ENCODE peak calls at places on chromosome 7, in five cellular contexts. J is activated CD4-positive, alpha-beta memory T cell treated with anti-CD3 and anti-CD28 coated beads for 36 hours; A is BJ; N is T-helper 9 cell; R is NCI-H1092. M is an unnamed sample.

GRCh38 chr7:12731214-12731656 is 43.8 kb downstream of the ARL4A start:
- DNase-seq in J (peak), N (no peak), A (no peak), R (no peak), M (no peak)

GRCh38 chr7:156096806-156097538 is 284.7 kb upstream of the SHH start:
- DNase-seq in J (no peak), R (no peak), N (no peak), A (no peak), M (no peak)

GRCh38 chr7:68770649-68771048 is 827.6 kb upstream of the AUTS2 start:
- DNase-seq in R (peak), J (no peak), N (no peak), A (no peak), M (no peak)

GRCh38 chr7:76048668-76048988 is 722 bp downstream of the MDH2 start:
- DNase-seq in J (peak), N (peak), A (no peak), R (no peak), M (no peak)

GRCh38 chr7:98831641-98832221 is 38.1 kb downstream of the TMEM130 start:
- DNase-seq in R (no peak), N (peak), J (peak), A (no peak), M (peak)

GRCh38 chr7:124089621-124090020 is 56.8 kb upstream of the TMEM229A start:
- DNase-seq in A (no peak), R (no peak), N (no peak), J (no peak), M (no peak)

GRCh38 chr7:128883622-128884549 is 21.2 kb downstream of the ATP6V1F start:
- DNase-seq in J (peak), R (peak), N (peak), A (no peak), M (peak)

GRCh38 chr7:27189560-27190283 is 4.7 kb upstream of the HOXA11 start:
- DNase-seq in N (no peak), A (no peak), J (peak), R (no peak), M (peak)

GRCh38 chr7:19619122-19619521 is 89.7 kb downstream of the POLR1F start:
- DNase-seq in N (no peak), A (no peak), R (no peak), J (no peak), M (no peak)